ENCODE peak calls at places on chromosomes 11 and 22, in eight cellular contexts. S, R, D, A, N, E, W and B are unnamed samples.

GRCh38 chr22:27805841-27806240 is 4.3 kb upstream of the MN1 start:
- DNase-seq in S (no peak), R (no peak), D (no peak), A (no peak), N (no peak), E (no peak), W (no peak), B (no peak)

GRCh38 chr11:24453129-24453723 is 43.6 kb upstream of the LUZP2 start:
- DNase-seq in S (no peak), R (no peak), D (no peak), A (no peak), N (no peak), E (no peak), W (no peak), B (no peak)

GRCh38 chr22:31244943-31245451 is 32.9 kb downstream of the LIMK2 start:
- DNase-seq in S (no peak), R (no peak), D (no peak), A (no peak), N (no peak), E (no peak), W (no peak), B (no peak)

GRCh38 chr11:66324626-66325025 is 7.8 kb upstream of the CD248 start:
- DNase-seq in S (no peak), R (no peak), D (no peak), A (no peak), N (no peak), E (no peak), W (peak), B (no peak)

GRCh38 chr11:90601261-90601660 is 378.4 kb upstream of the CHORDC1 start:
- DNase-seq in S (no peak), R (no peak), D (no peak), A (no peak), N (no peak), E (no peak), W (no peak), B (no peak)

GRCh38 chr22:35600466-35600865 is 16.7 kb downstream of the MB start:
- DNase-seq in S (no peak), R (no peak), D (no peak), A (no peak), N (no peak), E (no peak), W (no peak), B (no peak)

GRCh38 chr11:125954945-125955640 is 9.2 kb downstream of the VSIG10L2 start:
- DNase-seq in S (no peak), R (no peak), D (no peak), A (no peak), N (no peak), E (no peak), W (no peak), B (no peak)

GRCh38 chr11:126993599-126993998 is 7.0 kb downstream of the KIRREL3 start:
- DNase-seq in S (no peak), R (no peak), D (no peak), A (no peak), N (no peak), E (no peak), W (peak), B (no peak)

GRCh38 chr11:119305556-119306372 is 11.2 kb downstream of the MCAM start:
- DNase-seq in S (no peak), R (no peak), D (no peak), A (no peak), N (no peak), E (no peak), W (no peak), B (no peak)

GRCh38 chr22:17213976-17214375 is 5.3 kb downstream of the ADA2 start:
- DNase-seq in S (peak), R (no peak), D (no peak), A (peak), N (peak), E (peak), W (peak), B (no peak)

GRCh38 chr11:121606354-121606753 is 153.6 kb upstream of the SORL1-AS1 start:
- DNase-seq in S (no peak), R (no peak), D (no peak), A (no peak), N (no peak), E (no peak), W (no peak), B (no peak)

GRCh38 chr11:114060402-114061052 is 1.0 kb downstream of the ZBTB16 start:
- DNase-seq in S (peak), R (no peak), D (no peak), A (peak), N (no peak), E (peak), W (no peak), B (no peak)
- H3K4me3 ChIP-seq in S (peak), R (peak), D (peak), A (peak), N (no peak), E (peak), W (peak), B (peak)

GRCh38 chr11:133953571-133953970 is 3.2 kb downstream of the IGSF9B start:
- DNase-seq in S (no peak), R (no peak), D (no peak), A (no peak), N (no peak), E (no peak), W (no peak), B (no peak)
- H3K4me3 ChIP-seq in S (no peak), R (no peak), D (no peak), A (no peak), N (no peak), E (no peak), W (no peak), B (no peak)

DNA sequence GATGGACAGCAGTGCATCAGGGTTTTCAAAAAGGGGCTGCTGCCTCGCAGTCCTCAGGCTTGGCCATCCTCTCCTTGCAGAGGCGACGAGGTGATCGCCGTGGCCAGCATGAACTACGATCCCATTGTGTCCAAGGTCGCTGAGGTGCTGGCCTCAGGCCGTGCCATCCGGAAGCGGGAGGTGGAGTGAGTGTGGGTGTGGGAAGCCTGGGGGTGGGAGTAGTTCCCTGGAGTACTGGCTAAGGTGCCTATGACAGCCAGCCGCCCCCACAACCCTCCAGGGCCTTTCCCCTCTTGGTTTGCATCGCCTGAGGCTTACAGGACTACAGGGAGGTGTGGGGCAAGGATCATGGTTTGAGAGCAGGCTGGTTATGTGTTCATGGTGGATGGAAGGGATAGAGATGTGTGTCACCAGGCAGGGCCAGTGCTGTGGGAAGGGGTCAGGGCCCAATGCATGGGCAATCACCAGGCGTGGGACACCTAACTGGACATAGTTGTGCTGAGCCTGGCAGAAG is 2.1 kb upstream of the LZTR1 start:
- DNase-seq in S (no peak), R (no peak), D (no peak), A (no peak), N (no peak), E (peak), W (no peak), B (no peak)
- H3K4me3 ChIP-seq in S (peak), R (no peak), D (peak), A (no peak), N (no peak), E (peak), W (peak), B (no peak)

DNA sequence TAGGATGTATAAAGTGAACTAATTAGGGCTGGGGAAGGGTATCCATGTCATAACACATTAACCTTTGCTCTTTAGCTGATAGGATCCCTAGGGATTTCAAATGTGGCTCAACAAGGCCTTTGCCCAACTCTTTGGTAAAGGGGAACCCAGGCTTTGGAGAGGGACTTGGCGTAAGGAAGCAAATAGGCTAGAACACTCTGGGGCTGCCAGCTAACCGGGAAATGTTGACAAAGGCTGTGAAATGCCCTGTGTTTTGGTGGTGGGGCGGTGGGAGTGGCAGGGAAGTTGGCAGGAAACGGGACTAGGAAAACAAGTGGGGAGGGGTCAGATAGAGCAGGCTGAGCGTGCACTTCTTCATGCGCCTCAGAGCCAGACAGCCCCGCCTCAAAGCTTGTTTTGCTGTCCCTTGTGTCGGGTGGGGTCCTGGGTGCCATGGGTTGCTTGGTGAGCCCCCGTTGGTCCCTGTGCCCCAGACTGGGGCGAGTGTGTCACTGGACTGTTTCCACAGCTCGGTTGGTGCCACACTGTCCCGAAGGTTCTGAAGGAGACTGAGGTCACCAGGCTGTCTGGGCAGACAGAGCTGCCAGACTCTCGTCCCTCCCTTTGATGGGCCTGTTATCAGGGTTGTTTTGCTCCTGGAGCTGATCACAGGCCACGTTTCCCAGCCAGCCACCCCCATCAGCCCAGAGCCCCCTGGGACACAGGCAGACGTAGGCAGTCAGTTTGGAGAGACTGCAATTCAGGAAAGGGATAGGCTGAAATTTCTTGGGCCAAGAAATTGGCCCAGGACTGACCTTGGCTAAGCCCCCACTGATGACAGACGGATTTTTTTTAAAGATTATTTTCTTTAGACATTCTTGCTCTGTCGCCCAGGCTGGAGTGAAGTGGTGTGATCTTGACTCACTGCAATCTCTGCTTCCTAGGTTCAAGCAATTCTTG is 19.6 kb downstream of the KCTD21 start:
- DNase-seq in S (peak), R (no peak), D (peak), A (no peak), N (peak), E (peak), W (peak), B (no peak)
- H3K4me3 ChIP-seq in S (peak), R (no peak), D (no peak), A (no peak), N (no peak), E (peak), W (no peak), B (no peak)

DNA sequence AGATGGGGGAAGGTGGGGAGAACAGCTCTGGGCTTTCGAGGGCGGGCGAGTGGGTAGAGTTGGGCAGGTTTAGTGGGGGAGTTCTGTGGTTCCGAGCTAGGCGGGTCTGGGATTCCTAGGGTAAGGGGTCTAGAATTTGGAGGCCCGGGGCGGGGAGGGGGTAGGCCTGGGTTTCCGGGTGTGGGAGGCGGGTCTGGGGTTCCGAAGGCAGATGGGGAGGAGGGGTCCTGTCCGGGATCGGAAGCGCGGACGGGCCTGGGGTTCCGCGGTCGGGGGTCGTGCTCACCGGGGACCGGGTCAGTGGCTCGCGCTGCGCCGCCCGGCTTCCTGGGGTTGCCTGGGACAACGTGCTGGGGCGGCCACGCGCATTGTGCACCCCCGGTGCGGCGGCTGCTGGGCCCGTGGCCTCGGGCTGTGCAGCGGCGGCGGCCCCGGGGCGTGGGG is at the start of gene TTLL8:
- DNase-seq in S (no peak), R (no peak), D (no peak), A (no peak), N (no peak), E (no peak), W (no peak), B (no peak)
- H3K4me3 ChIP-seq in S (no peak), R (no peak), D (no peak), A (no peak), N (no peak), E (no peak), W (no peak), B (no peak)